ENCODE peak calls at places on chromosome 16, in ten cellular contexts. C, R, Y, M, N, V, Z, K, X and W are unnamed samples.

GRCh38 chr16:55835578-55835977 is 2.7 kb upstream of the CES1 start:
- DNase-seq in Y (no peak), N (peak), V (no peak), K (no peak), C (no peak), X (no peak), R (peak), Z (no peak), M (no peak), W (no peak)

GRCh38 chr16:21644674-21645073 is 7.7 kb downstream of the IGSF6 start:
- DNase-seq in N (no peak), Z (no peak), V (no peak), Y (no peak), M (no peak), R (no peak), X (no peak), C (no peak), K (no peak), W (no peak)

GRCh38 chr16:23174622-23175021 is 7.9 kb upstream of the SCNN1G start:
- DNase-seq in X (no peak), K (peak), C (no peak), V (no peak), N (no peak), M (peak), R (no peak), Z (no peak), Y (no peak), W (no peak)

GRCh38 chr16:85422374-85423185 is 190.5 kb upstream of the GSE1 start:
- DNase-seq in M (no peak), N (peak), X (no peak), C (no peak), V (no peak), Y (no peak), R (peak), K (peak), Z (no peak), W (no peak)

GRCh38 chr16:54812229-54812628 is 118.4 kb upstream of the IRX5 start:
- DNase-seq in N (no peak), R (no peak), K (no peak), V (no peak), M (no peak), X (no peak), Y (no peak), Z (no peak), C (no peak), W (no peak)

GRCh38 chr16:19745286-19746018 is 27.4 kb downstream of the IQCK start:
- DNase-seq in Z (no peak), M (peak), K (no peak), V (no peak), N (no peak), C (no peak), Y (no peak), X (no peak), R (no peak), W (no peak)

GRCh38 chr16:2925951-2926659 is 14.4 kb downstream of the FLYWCH1 start:
- DNase-seq in R (no peak), C (peak), Z (no peak), M (no peak), N (no peak), Y (no peak), K (no peak), X (no peak), V (no peak), W (no peak)

GRCh38 chr16:84583995-84584394 is 33.9 kb downstream of the COTL1 start:
- DNase-seq in V (peak), R (no peak), Z (no peak), C (no peak), X (no peak), M (no peak), K (no peak), Y (no peak), N (no peak), W (no peak)

GRCh38 chr16:47247691-47248090 is 103.9 kb upstream of the NETO2 start:
- DNase-seq in X (no peak), K (no peak), M (no peak), V (no peak), N (no peak), C (no peak), Z (no peak), Y (no peak), R (no peak), W (no peak)

GRCh38 chr16:85370881-85371651 is 242.1 kb upstream of the GSE1 start:
- DNase-seq in Z (no peak), X (no peak), K (no peak), M (no peak), C (peak), N (peak), R (no peak), V (no peak), Y (peak), W (no peak)

GRCh38 chr16:88941933-88942909 is 34.8 kb downstream of the CBFA2T3 start:
- DNase-seq in Y (no peak), M (no peak), V (no peak), R (peak), X (peak), C (peak), Z (peak), K (no peak), N (no peak), W (peak)

GRCh38 chr16:56950455-56950854 is 11.3 kb upstream of the CETP start:
- DNase-seq in Z (no peak), M (no peak), X (no peak), Y (no peak), N (no peak), K (no peak), R (no peak), V (no peak), C (no peak), W (no peak)

GRCh38 chr16:79845734-79846135 is 245.2 kb upstream of the MAF start:
- DNase-seq in V (no peak), K (peak), X (no peak), R (no peak), Z (no peak), N (no peak), C (no peak), Y (no peak), M (no peak), W (no peak)

GRCh38 chr16:70495425-70496182 is 27.8 kb downstream of the COG4 start:
- DNase-seq in V (no peak), N (no peak), K (no peak), X (no peak), M (no peak), Y (no peak), Z (no peak), R (no peak), C (no peak), W (no peak)

GRCh38 chr16:426115-426905 is 861 bp downstream of the RAB11FIP3 start:
- DNase-seq in V (no peak), M (no peak), R (no peak), Z (no peak), Y (no peak), K (no peak), X (no peak), C (peak), N (no peak), W (no peak)

GRCh38 chr16:4537376-4538066 is 1.1 kb downstream of the CDIP1 start:
- DNase-seq in X (no peak), V (no peak), Z (no peak), K (no peak), N (no peak), Y (no peak), R (peak), C (peak), M (no peak), W (no peak)

GRCh38 chr16:23079683-23080221 is 69.5 kb downstream of the USP31 start:
- DNase-seq in X (no peak), K (no peak), Z (no peak), Y (no peak), N (no peak), M (peak), R (no peak), V (no peak), C (no peak), W (no peak)

GRCh38 chr16:23754594-23755483 is at the start of gene CHP2:
- DNase-seq in X (no peak), Y (no peak), R (no peak), V (no peak), M (no peak), Z (no peak), C (peak), K (no peak), N (no peak), W (no peak)

GRCh38 chr16:1825864-1826690 is 548 bp downstream of the HAGH start:
- DNase-seq in X (peak), N (peak), Y (peak), C (no peak), K (peak), R (peak), Z (peak), V (no peak), M (peak), W (no peak)

GRCh38 chr16:56421313-56421712 is 4.0 kb downstream of the AMFR start:
- DNase-seq in N (no peak), Z (no peak), R (no peak), Y (no peak), C (no peak), V (no peak), K (no peak), X (no peak), M (no peak), W (no peak)

GRCh38 chr16:970379-970765 is 412 bp downstream of the LMF1 start:
- DNase-seq in V (no peak), Y (no peak), K (no peak), M (no peak), X (no peak), C (peak), R (no peak), Z (no peak), N (no peak), W (no peak)

GRCh38 chr16:82257990-82258389 is 88.0 kb upstream of the MPHOSPH6 start:
- DNase-seq in X (no peak), C (no peak), K (no peak), Y (no peak), M (no peak), V (no peak), R (no peak), N (no peak), Z (no peak), W (no peak)